ENCODE peak calls at places on chromosomes 7 and 10, in nine cellular contexts. K, C, B, A, S, G, W, Q and F are unnamed samples.

GRCh38 chr7:27066148-27066547 is 29.7 kb downstream of the HOXA1 start:
- DNase-seq in Q (no peak), B (no peak), W (peak), K (no peak), C (no peak), S (peak), A (no peak), G (no peak), F (peak)

GRCh38 chr7:153840861-153841260 is 211.3 kb upstream of the DPP6 start:
- DNase-seq in W (no peak), B (no peak), G (no peak), S (no peak), C (no peak), K (no peak), Q (no peak), A (no peak), F (no peak)

GRCh38 chr10:13505040-13505680 is 23.7 kb downstream of the BEND7 start:
- DNase-seq in B (no peak), S (no peak), Q (no peak), G (no peak), A (no peak), K (no peak), C (no peak), W (no peak), F (no peak)

GRCh38 chr7:75776295-75776971 is 4.4 kb upstream of the CCL26 start:
- DNase-seq in W (peak), G (peak), A (peak), Q (no peak), K (no peak), S (peak), B (peak), C (no peak), F (peak)

GRCh38 chr7:142556745-142557144 is 192.5 kb upstream of the PRSS1 start:
- DNase-seq in K (peak), A (peak), W (peak), Q (no peak), G (peak), C (peak), S (peak), B (peak), F (peak)

GRCh38 chr7:3636131-3636860 is 335.2 kb downstream of the SDK1 start:
- DNase-seq in S (no peak), G (no peak), W (peak), B (no peak), Q (no peak), K (no peak), A (peak), C (no peak), F (no peak)

GRCh38 chr7:41046221-41046761 is 656.6 kb downstream of the INHBA start:
- DNase-seq in Q (no peak), C (no peak), A (peak), B (no peak), G (no peak), K (peak), S (peak), W (peak), F (peak)

GRCh38 chr7:149355390-149356048 is 93.5 kb downstream of the ZNF783 start:
- DNase-seq in B (no peak), C (no peak), G (no peak), S (peak), K (no peak), Q (no peak), A (no peak), W (peak), F (no peak)

GRCh38 chr7:73438547-73439245 is 5.1 kb downstream of the FZD9 start:
- DNase-seq in G (no peak), S (no peak), A (no peak), C (no peak), K (peak), Q (no peak), W (no peak), B (no peak), F (no peak)

GRCh38 chr7:105653441-105654005 is 72.2 kb upstream of the EFCAB10 start:
- DNase-seq in Q (no peak), S (no peak), W (no peak), C (no peak), A (no peak), K (no peak), G (no peak), B (no peak), F (no peak)

GRCh38 chr10:10515479-10516204 is 502.0 kb upstream of the CELF2 start:
- DNase-seq in A (no peak), B (no peak), C (no peak), K (no peak), S (no peak), G (no peak), W (peak), Q (no peak), F (peak)
- H3K4me3 ChIP-seq in A (no peak), B (no peak), C (no peak), K (no peak), S (no peak), G (no peak), W (no peak), Q (no peak), F (no peak)

GRCh38 chr10:119849031-119849789 is 23.4 kb downstream of the MCMBP start:
- DNase-seq in C (no peak), W (no peak), B (peak), S (no peak), K (no peak), A (peak), G (no peak), Q (no peak), F (peak)
- TF ChIP-seq CTCF in C (no peak), W (no peak), B (no peak), S (no peak), K (no peak), A (no peak), G (no peak), Q (no peak), F (no peak)

GRCh38 chr10:100448977-100449376 is 13.8 kb upstream of the WNT8B start:
- DNase-seq in Q (no peak), W (no peak), B (no peak), S (no peak), C (no peak), A (no peak), G (no peak), K (no peak), F (no peak)
- H3K4me3 ChIP-seq in Q (no peak), W (no peak), B (no peak), S (no peak), C (no peak), A (no peak), G (no peak), K (no peak), F (no peak)

GRCh38 chr10:117860823-117861222 is 185.9 kb downstream of the RAB11FIP2 start:
- DNase-seq in Q (no peak), A (peak), C (no peak), B (no peak), K (no peak), W (peak), S (peak), G (peak), F (peak)
- TF ChIP-seq CTCF in Q (no peak), A (peak), C (no peak), B (no peak), K (no peak), W (peak), S (peak), G (peak), F (peak)

DNA sequence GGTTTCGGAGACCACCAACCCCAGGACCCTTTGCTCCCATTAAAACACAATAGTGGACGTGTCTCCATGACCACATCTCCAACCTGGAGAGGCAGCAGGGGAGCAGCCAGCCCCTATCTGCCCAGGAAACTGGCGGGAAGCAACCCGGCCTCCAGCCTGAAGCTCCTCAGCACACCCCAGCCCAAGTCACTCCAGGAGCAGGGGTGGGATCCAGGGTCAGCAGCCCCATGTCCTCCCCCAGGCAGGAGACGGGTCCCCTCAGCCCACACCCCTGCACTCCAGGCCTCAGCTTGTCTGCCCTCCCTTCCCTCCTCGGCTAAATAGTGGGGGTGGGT is 601 bp downstream of the ADAM8 start:
- DNase-seq in Q (no peak), G (no peak), B (no peak), W (no peak), A (no peak), S (no peak), C (no peak), K (no peak), F (no peak)
- H3K4me3 ChIP-seq in Q (no peak), G (peak), B (peak), W (no peak), A (no peak), S (no peak), C (no peak), K (peak), F (no peak)